ENCODE peak calls at places on chromosomes 1 and 21, in ten cellular contexts. One of them, this sample, is unnamed.

GRCh38 chr1:112012823-112013222 is 23.4 kb upstream of the KCND3 start:
- DNase-seq in RWPE2: no peak
- DNase-seq in IMR-90: no peak
- DNase-seq in mammary epithelial cell: no peak
- DNase-seq in effector memory CD4-positive, alpha-beta T cell: no peak
- DNase-seq in OCI-LY7: no peak
- DNase-seq in AG04450: no peak
- DNase-seq in H9: no peak
- DNase-seq in naive thymus-derived CD4-positive, alpha-beta T cell: no peak
- DNase-seq in tibial artery: no peak
- DNase-seq in this sample: no peak

GRCh38 chr1:192270398-192270797 is 46.4 kb upstream of the RGS21 start:
- DNase-seq in RWPE2: no peak
- DNase-seq in IMR-90: peak; percentile 50
- DNase-seq in naive thymus-derived CD4-positive, alpha-beta T cell: no peak
- DNase-seq in OCI-LY7: no peak
- DNase-seq in tibial artery: no peak
- DNase-seq in H9: no peak
- DNase-seq in effector memory CD4-positive, alpha-beta T cell: no peak
- DNase-seq in AG04450: no peak
- DNase-seq in mammary epithelial cell: peak; percentile 12
- DNase-seq in this sample: no peak

GRCh38 chr1:175193339-175193950 is 869 bp upstream of the KIAA0040 start:
- DNase-seq in effector memory CD4-positive, alpha-beta T cell: no peak
- DNase-seq in naive thymus-derived CD4-positive, alpha-beta T cell: no peak
- DNase-seq in IMR-90: no peak
- DNase-seq in mammary epithelial cell: peak; percentile 54
- DNase-seq in tibial artery: no peak
- DNase-seq in OCI-LY7: no peak
- DNase-seq in AG04450: no peak
- DNase-seq in RWPE2: no peak
- DNase-seq in H9: no peak
- DNase-seq in this sample: no peak

GRCh38 chr1:217040696-217041095 is 317.5 kb upstream of the ESRRG start:
- DNase-seq in AG04450: no peak
- DNase-seq in RWPE2: no peak
- DNase-seq in IMR-90: peak; percentile 59
- DNase-seq in effector memory CD4-positive, alpha-beta T cell: no peak
- DNase-seq in tibial artery: no peak
- DNase-seq in OCI-LY7: no peak
- DNase-seq in H9: no peak
- DNase-seq in naive thymus-derived CD4-positive, alpha-beta T cell: no peak
- DNase-seq in mammary epithelial cell: no peak
- DNase-seq in this sample: no peak

GRCh38 chr1:203325004-203325417 is 19.7 kb downstream of the BTG2 start:
- DNase-seq in mammary epithelial cell: no peak
- DNase-seq in naive thymus-derived CD4-positive, alpha-beta T cell: peak; percentile 18
- DNase-seq in OCI-LY7: peak; percentile 94
- DNase-seq in effector memory CD4-positive, alpha-beta T cell: peak; percentile 54
- DNase-seq in RWPE2: no peak
- DNase-seq in AG04450: no peak
- DNase-seq in tibial artery: no peak
- DNase-seq in IMR-90: no peak
- DNase-seq in H9: no peak
- DNase-seq in this sample: no peak

GRCh38 chr1:204921855-204922516 is 51.3 kb downstream of the NFASC start:
- DNase-seq in H9: no peak
- DNase-seq in tibial artery: no peak
- DNase-seq in naive thymus-derived CD4-positive, alpha-beta T cell: no peak
- DNase-seq in RWPE2: no peak
- DNase-seq in mammary epithelial cell: no peak
- DNase-seq in effector memory CD4-positive, alpha-beta T cell: no peak
- DNase-seq in OCI-LY7: no peak
- DNase-seq in IMR-90: no peak
- DNase-seq in AG04450: no peak
- DNase-seq in this sample: peak; percentile 52

GRCh38 chr1:115545096-115545720 is 96.6 kb upstream of the VANGL1 start:
- DNase-seq in mammary epithelial cell: no peak
- DNase-seq in IMR-90: no peak
- DNase-seq in effector memory CD4-positive, alpha-beta T cell: no peak
- DNase-seq in naive thymus-derived CD4-positive, alpha-beta T cell: no peak
- DNase-seq in OCI-LY7: no peak
- DNase-seq in AG04450: no peak
- DNase-seq in RWPE2: no peak
- DNase-seq in H9: no peak
- DNase-seq in tibial artery: no peak
- DNase-seq in this sample: no peak

GRCh38 chr1:16236091-16236494 is 890 bp downstream of the CPLANE2 start:
- DNase-seq in naive thymus-derived CD4-positive, alpha-beta T cell: peak; percentile 61
- DNase-seq in OCI-LY7: peak; percentile 69
- DNase-seq in RWPE2: no peak
- DNase-seq in H9: no peak
- DNase-seq in tibial artery: no peak
- DNase-seq in IMR-90: peak; percentile 18
- DNase-seq in mammary epithelial cell: peak; percentile 64
- DNase-seq in AG04450: no peak
- DNase-seq in effector memory CD4-positive, alpha-beta T cell: peak; percentile 19
- DNase-seq in this sample: no peak

GRCh38 chr21:30984897-30985296 is 53.4 kb downstream of the KRTAP19-8 start:
- DNase-seq in H9: no peak
- DNase-seq in OCI-LY7: no peak
- DNase-seq in mammary epithelial cell: no peak
- DNase-seq in tibial artery: no peak
- DNase-seq in RWPE2: no peak
- DNase-seq in AG04450: no peak
- DNase-seq in effector memory CD4-positive, alpha-beta T cell: no peak
- DNase-seq in naive thymus-derived CD4-positive, alpha-beta T cell: no peak
- DNase-seq in IMR-90: no peak
- DNase-seq in this sample: no peak

GRCh38 chr1:100626397-100626796 is 88.5 kb downstream of the GPR88 start:
- DNase-seq in naive thymus-derived CD4-positive, alpha-beta T cell: no peak
- DNase-seq in tibial artery: no peak
- DNase-seq in RWPE2: no peak
- DNase-seq in AG04450: no peak
- DNase-seq in H9: no peak
- DNase-seq in effector memory CD4-positive, alpha-beta T cell: no peak
- DNase-seq in IMR-90: peak; percentile 17
- DNase-seq in mammary epithelial cell: peak; percentile 38
- DNase-seq in OCI-LY7: no peak
- DNase-seq in this sample: no peak

GRCh38 chr1:230170610-230171009 is 103.6 kb downstream of the GALNT2 start:
- DNase-seq in OCI-LY7: no peak
- DNase-seq in AG04450: no peak
- DNase-seq in tibial artery: no peak
- DNase-seq in effector memory CD4-positive, alpha-beta T cell: no peak
- DNase-seq in naive thymus-derived CD4-positive, alpha-beta T cell: no peak
- DNase-seq in mammary epithelial cell: no peak
- DNase-seq in IMR-90: peak; percentile 18
- DNase-seq in RWPE2: no peak
- DNase-seq in H9: peak; percentile 18
- DNase-seq in this sample: no peak

GRCh38 chr1:230170153-230170547 is 103.1 kb downstream of the GALNT2 start:
- DNase-seq in H9: peak; percentile 1
- DNase-seq in mammary epithelial cell: no peak
- DNase-seq in IMR-90: no peak
- DNase-seq in naive thymus-derived CD4-positive, alpha-beta T cell: no peak
- DNase-seq in effector memory CD4-positive, alpha-beta T cell: no peak
- DNase-seq in RWPE2: no peak
- DNase-seq in OCI-LY7: no peak
- DNase-seq in tibial artery: no peak
- DNase-seq in AG04450: no peak
- DNase-seq in this sample: no peak

GRCh38 chr1:230173176-230173575 is 106.1 kb downstream of the GALNT2 start:
- DNase-seq in H9: peak; percentile 10
- DNase-seq in tibial artery: no peak
- DNase-seq in AG04450: no peak
- DNase-seq in OCI-LY7: no peak
- DNase-seq in naive thymus-derived CD4-positive, alpha-beta T cell: no peak
- DNase-seq in IMR-90: no peak
- DNase-seq in RWPE2: no peak
- DNase-seq in effector memory CD4-positive, alpha-beta T cell: no peak
- DNase-seq in mammary epithelial cell: no peak
- DNase-seq in this sample: no peak

GRCh38 chr1:230172016-230172356 is 104.9 kb downstream of the GALNT2 start:
- DNase-seq in effector memory CD4-positive, alpha-beta T cell: no peak
- DNase-seq in tibial artery: no peak
- DNase-seq in AG04450: no peak
- DNase-seq in H9: no peak
- DNase-seq in RWPE2: no peak
- DNase-seq in OCI-LY7: no peak
- DNase-seq in IMR-90: no peak
- DNase-seq in naive thymus-derived CD4-positive, alpha-beta T cell: no peak
- DNase-seq in mammary epithelial cell: no peak
- DNase-seq in this sample: peak; percentile 60

DNA sequence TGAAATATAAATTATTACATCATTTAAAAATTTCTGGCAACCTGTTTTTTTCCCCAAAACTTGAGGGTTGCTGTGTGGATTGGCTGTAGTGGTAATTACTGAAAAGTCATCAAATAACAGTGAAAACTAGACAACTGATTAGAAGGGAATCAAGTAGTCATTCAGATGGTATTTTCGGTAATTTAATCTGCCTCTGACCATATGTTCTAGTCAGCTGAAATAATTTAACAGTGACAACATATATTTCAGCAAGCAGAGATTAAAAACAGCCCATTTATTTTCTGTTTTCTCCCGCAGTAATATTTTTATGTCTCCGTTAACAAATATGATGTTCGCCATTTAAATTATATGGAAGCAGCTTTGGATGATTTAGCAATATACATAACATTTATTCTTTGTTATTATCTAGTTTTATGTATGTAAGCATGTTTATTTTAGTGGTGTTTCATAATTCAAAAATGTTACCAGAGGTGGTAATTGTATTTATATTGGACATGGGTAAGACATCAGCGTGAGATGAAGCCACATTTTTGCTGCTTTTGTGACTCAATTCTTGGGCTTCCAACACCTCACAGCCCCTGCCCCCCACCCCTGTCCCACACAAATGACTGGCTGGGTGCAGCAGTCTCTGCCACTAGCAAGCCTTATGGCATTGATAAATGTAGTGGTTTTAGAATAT is 104.4 kb downstream of the GALNT2 start:
- DNase-seq in H9: peak; percentile 4
- DNase-seq in IMR-90: peak; percentile 79
- DNase-seq in AG04450: peak; percentile 21
- DNase-seq in effector memory CD4-positive, alpha-beta T cell: no peak
- DNase-seq in OCI-LY7: no peak
- DNase-seq in RWPE2: no peak
- DNase-seq in mammary epithelial cell: no peak
- DNase-seq in naive thymus-derived CD4-positive, alpha-beta T cell: no peak
- DNase-seq in tibial artery: no peak
- DNase-seq in this sample: no peak
- H3K27ac ChIP-seq in H9: no peak overlapping the region
- H3K27ac ChIP-seq in IMR-90: no peak overlapping the region
- H3K27ac ChIP-seq in AG04450: peak overlapping the region; percentile 78
- H3K27ac ChIP-seq in effector memory CD4-positive, alpha-beta T cell: no peak overlapping the region
- H3K27ac ChIP-seq in OCI-LY7: no peak overlapping the region
- H3K27ac ChIP-seq in RWPE2: no peak overlapping the region
- H3K27ac ChIP-seq in mammary epithelial cell: no peak overlapping the region
- H3K27ac ChIP-seq in naive thymus-derived CD4-positive, alpha-beta T cell: no peak overlapping the region
- H3K27ac ChIP-seq in tibial artery: peak overlapping the region; percentile 51
- H3K27ac ChIP-seq in this sample: no peak overlapping the region

GRCh38 chr1:12634696-12635202 is 9.1 kb upstream of the AADACL4 start:
- DNase-seq in IMR-90: no peak
- DNase-seq in H9: peak; percentile 49
- DNase-seq in mammary epithelial cell: no peak
- DNase-seq in tibial artery: no peak
- DNase-seq in naive thymus-derived CD4-positive, alpha-beta T cell: no peak
- DNase-seq in AG04450: no peak
- DNase-seq in effector memory CD4-positive, alpha-beta T cell: no peak
- DNase-seq in RWPE2: no peak
- DNase-seq in OCI-LY7: no peak
- DNase-seq in this sample: no peak

GRCh38 chr1:12630946-12631540 is 12.8 kb upstream of the AADACL4 start:
- DNase-seq in mammary epithelial cell: no peak
- DNase-seq in H9: no peak
- DNase-seq in naive thymus-derived CD4-positive, alpha-beta T cell: no peak
- DNase-seq in RWPE2: no peak
- DNase-seq in IMR-90: no peak
- DNase-seq in tibial artery: no peak
- DNase-seq in OCI-LY7: no peak
- DNase-seq in AG04450: no peak
- DNase-seq in effector memory CD4-positive, alpha-beta T cell: no peak
- DNase-seq in this sample: no peak

GRCh38 chr1:12636098-12636950 is 7.6 kb upstream of the AADACL4 start:
- DNase-seq in naive thymus-derived CD4-positive, alpha-beta T cell: no peak
- DNase-seq in mammary epithelial cell: no peak
- DNase-seq in H9: peak; percentile 63
- DNase-seq in AG04450: no peak
- DNase-seq in IMR-90: peak; percentile 28
- DNase-seq in OCI-LY7: no peak
- DNase-seq in effector memory CD4-positive, alpha-beta T cell: no peak
- DNase-seq in RWPE2: no peak
- DNase-seq in tibial artery: peak; percentile 77
- DNase-seq in this sample: no peak

GRCh38 chr1:12631571-12631970 is 12.3 kb upstream of the AADACL4 start:
- DNase-seq in H9: no peak
- DNase-seq in AG04450: no peak
- DNase-seq in OCI-LY7: no peak
- DNase-seq in naive thymus-derived CD4-positive, alpha-beta T cell: no peak
- DNase-seq in mammary epithelial cell: no peak
- DNase-seq in IMR-90: no peak
- DNase-seq in RWPE2: no peak
- DNase-seq in tibial artery: no peak
- DNase-seq in effector memory CD4-positive, alpha-beta T cell: no peak
- DNase-seq in this sample: no peak

GRCh38 chr1:12634156-12634555 is 9.7 kb upstream of the AADACL4 start:
- DNase-seq in IMR-90: no peak
- DNase-seq in H9: no peak
- DNase-seq in effector memory CD4-positive, alpha-beta T cell: no peak
- DNase-seq in tibial artery: no peak
- DNase-seq in RWPE2: no peak
- DNase-seq in AG04450: no peak
- DNase-seq in mammary epithelial cell: no peak
- DNase-seq in naive thymus-derived CD4-positive, alpha-beta T cell: no peak
- DNase-seq in OCI-LY7: no peak
- DNase-seq in this sample: no peak
- H3K27ac ChIP-seq in IMR-90: no peak overlapping the region
- H3K27ac ChIP-seq in H9: no peak overlapping the region
- H3K27ac ChIP-seq in effector memory CD4-positive, alpha-beta T cell: no peak overlapping the region
- H3K27ac ChIP-seq in tibial artery: no peak overlapping the region
- H3K27ac ChIP-seq in RWPE2: no peak overlapping the region
- H3K27ac ChIP-seq in AG04450: no peak overlapping the region
- H3K27ac ChIP-seq in mammary epithelial cell: no peak overlapping the region
- H3K27ac ChIP-seq in naive thymus-derived CD4-positive, alpha-beta T cell: no peak overlapping the region
- H3K27ac ChIP-seq in OCI-LY7: no peak overlapping the region
- H3K27ac ChIP-seq in this sample: no peak overlapping the region

GRCh38 chr1:81717230-81717629 is 83.5 kb upstream of the ADGRL2 start:
- DNase-seq in AG04450: no peak
- DNase-seq in H9: no peak
- DNase-seq in IMR-90: no peak
- DNase-seq in effector memory CD4-positive, alpha-beta T cell: no peak
- DNase-seq in tibial artery: no peak
- DNase-seq in OCI-LY7: no peak
- DNase-seq in naive thymus-derived CD4-positive, alpha-beta T cell: no peak
- DNase-seq in mammary epithelial cell: peak; percentile 57
- DNase-seq in RWPE2: no peak
- DNase-seq in this sample: no peak
- H3K27ac ChIP-seq in AG04450: no peak overlapping the region
- H3K27ac ChIP-seq in H9: no peak overlapping the region
- H3K27ac ChIP-seq in IMR-90: no peak overlapping the region
- H3K27ac ChIP-seq in effector memory CD4-positive, alpha-beta T cell: no peak overlapping the region
- H3K27ac ChIP-seq in tibial artery: no peak overlapping the region
- H3K27ac ChIP-seq in OCI-LY7: no peak overlapping the region
- H3K27ac ChIP-seq in naive thymus-derived CD4-positive, alpha-beta T cell: no peak overlapping the region
- H3K27ac ChIP-seq in mammary epithelial cell: no peak overlapping the region
- H3K27ac ChIP-seq in RWPE2: peak overlapping the region; percentile 22
- H3K27ac ChIP-seq in this sample: no peak overlapping the region

GRCh38 chr1:234533034-234533571 is 54.1 kb upstream of the TARBP1 start:
- DNase-seq in OCI-LY7: no peak
- DNase-seq in mammary epithelial cell: peak; percentile 99
- DNase-seq in tibial artery: peak; percentile 90
- DNase-seq in RWPE2: peak; percentile 66
- DNase-seq in effector memory CD4-positive, alpha-beta T cell: no peak
- DNase-seq in naive thymus-derived CD4-positive, alpha-beta T cell: no peak
- DNase-seq in IMR-90: peak; percentile 97
- DNase-seq in H9: no peak
- DNase-seq in AG04450: peak; percentile 82
- DNase-seq in this sample: peak; percentile 97
- H3K27ac ChIP-seq in OCI-LY7: no peak overlapping the region
- H3K27ac ChIP-seq in mammary epithelial cell: peak overlapping the region; percentile 98
- H3K27ac ChIP-seq in tibial artery: peak overlapping the region; percentile 99
- H3K27ac ChIP-seq in RWPE2: peak overlapping the region; percentile 92
- H3K27ac ChIP-seq in effector memory CD4-positive, alpha-beta T cell: no peak overlapping the region
- H3K27ac ChIP-seq in naive thymus-derived CD4-positive, alpha-beta T cell: no peak overlapping the region
- H3K27ac ChIP-seq in IMR-90: peak overlapping the region; percentile 74
- H3K27ac ChIP-seq in H9: no peak overlapping the region
- H3K27ac ChIP-seq in AG04450: peak overlapping the region; percentile 98
- H3K27ac ChIP-seq in this sample: peak overlapping the region; percentile 98